ENCODE peak calls at places on chromosomes 6 and 20, in four cellular contexts. One of them, this sample, is unnamed.

GRCh38 chr6:115058414-115059211 is 715.8 kb upstream of the HS3ST5 start:
- DNase-seq in IMR-90: no peak
- DNase-seq in neuronal stem cell: no peak
- DNase-seq in mesendoderm: no peak
- DNase-seq in this sample: no peak

GRCh38 chr6:99348823-99349619 is 453 bp downstream of the FAXC start:
- DNase-seq in IMR-90: peak; percentile 3
- DNase-seq in neuronal stem cell: peak; percentile 47
- DNase-seq in mesendoderm: peak; percentile 51
- DNase-seq in this sample: peak; percentile 43

GRCh38 chr6:17169291-17169690 is 67.4 kb downstream of the STMND1 start:
- DNase-seq in IMR-90: peak; percentile 83
- DNase-seq in neuronal stem cell: no peak
- DNase-seq in mesendoderm: no peak
- DNase-seq in this sample: no peak

GRCh38 chr6:43798688-43799444 is 28.9 kb downstream of the VEGFA start:
- DNase-seq in IMR-90: peak; percentile 85
- DNase-seq in neuronal stem cell: no peak
- DNase-seq in mesendoderm: peak; percentile 65
- DNase-seq in this sample: no peak

GRCh38 chr20:11249239-11249638 is 575.4 kb upstream of the JAG1 start:
- DNase-seq in IMR-90: no peak
- DNase-seq in neuronal stem cell: no peak
- DNase-seq in mesendoderm: peak; percentile 30
- DNase-seq in this sample: no peak

GRCh38 chr20:58698741-58699141 is 6.1 kb downstream of the NPEPL1 start:
- DNase-seq in IMR-90: no peak
- DNase-seq in neuronal stem cell: no peak
- DNase-seq in mesendoderm: no peak
- DNase-seq in this sample: no peak

GRCh38 chr6:44094403-44095242 is 32.6 kb downstream of the MRPL14 start:
- DNase-seq in IMR-90: no peak
- DNase-seq in neuronal stem cell: no peak
- DNase-seq in mesendoderm: no peak
- DNase-seq in this sample: no peak

GRCh38 chr6:1786455-1787108 is 176.9 kb downstream of the FOXC1 start:
- DNase-seq in IMR-90: no peak
- DNase-seq in neuronal stem cell: no peak
- DNase-seq in mesendoderm: no peak
- DNase-seq in this sample: no peak

GRCh38 chr20:47318596-47319516 is 37.6 kb downstream of the ZMYND8 start:
- DNase-seq in IMR-90: peak; percentile 69
- DNase-seq in neuronal stem cell: no peak
- DNase-seq in mesendoderm: peak; percentile 91
- DNase-seq in this sample: peak; percentile 79

GRCh38 chr6:94065707-94066337 is 646.5 kb upstream of the EPHA7 start:
- DNase-seq in IMR-90: no peak
- DNase-seq in neuronal stem cell: no peak
- DNase-seq in mesendoderm: no peak
- DNase-seq in this sample: no peak

GRCh38 chr6:134358320-134358719 is 40.4 kb upstream of the SGK1 start:
- DNase-seq in IMR-90: peak; percentile 85
- DNase-seq in neuronal stem cell: no peak
- DNase-seq in mesendoderm: no peak
- DNase-seq in this sample: no peak

GRCh38 chr20:1299522-1299921 is 29.4 kb downstream of the SDCBP2 start:
- DNase-seq in IMR-90: no peak
- DNase-seq in neuronal stem cell: no peak
- DNase-seq in mesendoderm: peak; percentile 49
- DNase-seq in this sample: peak; percentile 66

GRCh38 chr20:10474606-10475184 is 39.6 kb downstream of the SLX4IP start:
- DNase-seq in IMR-90: no peak
- DNase-seq in neuronal stem cell: no peak
- DNase-seq in mesendoderm: no peak
- DNase-seq in this sample: no peak

GRCh38 chr20:41330343-41330720 is 10.3 kb upstream of the LPIN3 start:
- DNase-seq in IMR-90: peak; percentile 51
- DNase-seq in neuronal stem cell: no peak
- DNase-seq in mesendoderm: peak; percentile 73
- DNase-seq in this sample: no peak

GRCh38 chr6:161486326-161486725 is 212.5 kb upstream of the AGPAT4 start:
- DNase-seq in IMR-90: peak; percentile 30
- DNase-seq in neuronal stem cell: no peak
- DNase-seq in mesendoderm: peak; percentile 76
- DNase-seq in this sample: no peak

GRCh38 chr6:149454405-149454848 is 30.4 kb downstream of the ZC3H12D start:
- DNase-seq in IMR-90: peak; percentile 84
- DNase-seq in neuronal stem cell: no peak
- DNase-seq in mesendoderm: no peak
- DNase-seq in this sample: no peak

GRCh38 chr6:12403201-12403826 is 113.2 kb downstream of the EDN1 start:
- DNase-seq in IMR-90: peak; percentile 69
- DNase-seq in neuronal stem cell: no peak
- DNase-seq in mesendoderm: peak; percentile 44
- DNase-seq in this sample: no peak

GRCh38 chr6:53496797-53497196 is 48.1 kb downstream of the GCLC start:
- DNase-seq in IMR-90: peak; percentile 94
- DNase-seq in neuronal stem cell: no peak
- DNase-seq in mesendoderm: peak; percentile 31
- DNase-seq in this sample: no peak

GRCh38 chr20:51542033-51542893 is at the start of gene NFATC2:
- DNase-seq in IMR-90: no peak
- DNase-seq in neuronal stem cell: no peak
- DNase-seq in mesendoderm: peak; percentile 65
- DNase-seq in this sample: peak; percentile 70

GRCh38 chr6:166435574-166435973 is 52.8 kb upstream of the MPC1 start:
- DNase-seq in IMR-90: no peak
- DNase-seq in neuronal stem cell: no peak
- DNase-seq in mesendoderm: no peak
- DNase-seq in this sample: peak; percentile 25

GRCh38 chr6:107105511-107106116 is 9.7 kb downstream of the BEND3 start:
- DNase-seq in IMR-90: no peak
- DNase-seq in neuronal stem cell: no peak
- DNase-seq in mesendoderm: no peak
- DNase-seq in this sample: no peak

GRCh38 chr20:34045294-34045693 is 51.6 kb downstream of the RALY start:
- DNase-seq in IMR-90: peak; percentile 18
- DNase-seq in neuronal stem cell: no peak
- DNase-seq in mesendoderm: no peak
- DNase-seq in this sample: no peak

GRCh38 chr6:123547216-123547978 is 89.4 kb downstream of the TRDN start:
- DNase-seq in IMR-90: no peak
- DNase-seq in neuronal stem cell: no peak
- DNase-seq in mesendoderm: no peak
- DNase-seq in this sample: no peak

GRCh38 chr6:88840806-88841539 is 122.4 kb downstream of the RNGTT start:
- DNase-seq in IMR-90: peak; percentile 35
- DNase-seq in neuronal stem cell: no peak
- DNase-seq in mesendoderm: no peak
- DNase-seq in this sample: no peak

GRCh38 chr6:146866731-146867414 is 268.1 kb downstream of the ADGB start:
- DNase-seq in IMR-90: no peak
- DNase-seq in neuronal stem cell: no peak
- DNase-seq in mesendoderm: no peak
- DNase-seq in this sample: no peak

GRCh38 chr6:26054937-26055669 is 32.1 kb upstream of the HFE start:
- DNase-seq in IMR-90: peak; percentile 96
- DNase-seq in neuronal stem cell: peak; percentile 80
- DNase-seq in mesendoderm: peak; percentile 98
- DNase-seq in this sample: peak; percentile 89
- H2BK5ac ChIP-seq in IMR-90: peak overlapping the region; percentile 98
- H2BK5ac ChIP-seq in neuronal stem cell: no peak overlapping the region
- H2BK5ac ChIP-seq in mesendoderm: peak overlapping the region; percentile 47
- H2BK5ac ChIP-seq in this sample: no peak overlapping the region

DNA sequence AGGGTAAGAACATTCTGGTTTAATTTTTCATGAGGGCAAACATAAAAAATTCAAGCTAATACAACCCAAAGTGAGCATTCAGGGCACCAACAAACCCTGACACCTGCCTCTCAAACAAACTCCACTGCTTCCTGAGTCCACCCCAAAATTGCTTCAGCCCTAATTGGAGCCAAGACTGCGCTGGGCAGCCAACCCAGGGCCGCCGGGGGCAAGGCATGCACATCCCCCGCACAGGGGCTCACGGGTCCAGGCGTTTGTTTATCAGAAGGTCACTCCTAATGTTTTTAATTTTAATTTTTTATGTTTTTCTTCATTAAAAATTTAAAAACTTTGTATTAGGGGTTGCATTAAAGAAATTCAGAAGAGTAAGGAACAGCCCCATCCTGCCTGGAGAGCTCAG is 459.1 kb upstream of the CDH4 start:
- DNase-seq in IMR-90: no peak
- DNase-seq in neuronal stem cell: no peak
- DNase-seq in mesendoderm: no peak
- DNase-seq in this sample: no peak
- H2BK5ac ChIP-seq in IMR-90: no peak overlapping the region
- H2BK5ac ChIP-seq in neuronal stem cell: no peak overlapping the region
- H2BK5ac ChIP-seq in mesendoderm: no peak overlapping the region
- H2BK5ac ChIP-seq in this sample: no peak overlapping the region

GRCh38 chr6:167954151-167954550 is 43.3 kb upstream of the KIF25 start:
- DNase-seq in IMR-90: no peak
- DNase-seq in neuronal stem cell: no peak
- DNase-seq in mesendoderm: no peak
- DNase-seq in this sample: no peak

GRCh38 chr6:167956983-167957492 is 40.4 kb upstream of the KIF25 start:
- DNase-seq in IMR-90: peak; percentile 17
- DNase-seq in neuronal stem cell: no peak
- DNase-seq in mesendoderm: no peak
- DNase-seq in this sample: no peak

GRCh38 chr6:167953551-167953950 is 43.9 kb upstream of the KIF25 start:
- DNase-seq in IMR-90: no peak
- DNase-seq in neuronal stem cell: no peak
- DNase-seq in mesendoderm: no peak
- DNase-seq in this sample: no peak

GRCh38 chr6:167957626-167958025 is 39.8 kb upstream of the KIF25 start:
- DNase-seq in IMR-90: no peak
- DNase-seq in neuronal stem cell: no peak
- DNase-seq in mesendoderm: peak; percentile 28
- DNase-seq in this sample: no peak

GRCh38 chr6:167956491-167956890 is 41.0 kb upstream of the KIF25 start:
- DNase-seq in IMR-90: no peak
- DNase-seq in neuronal stem cell: no peak
- DNase-seq in mesendoderm: no peak
- DNase-seq in this sample: no peak
- H2BK5ac ChIP-seq in IMR-90: no peak overlapping the region
- H2BK5ac ChIP-seq in neuronal stem cell: no peak overlapping the region
- H2BK5ac ChIP-seq in mesendoderm: no peak overlapping the region
- H2BK5ac ChIP-seq in this sample: no peak overlapping the region

GRCh38 chr6:142280927-142281326 is 20.9 kb upstream of the ADGRG6 start:
- DNase-seq in IMR-90: no peak
- DNase-seq in neuronal stem cell: no peak
- DNase-seq in mesendoderm: no peak
- DNase-seq in this sample: no peak

GRCh38 chr6:142284419-142284818 is 17.4 kb upstream of the ADGRG6 start:
- DNase-seq in IMR-90: no peak
- DNase-seq in neuronal stem cell: no peak
- DNase-seq in mesendoderm: no peak
- DNase-seq in this sample: no peak

GRCh38 chr6:142289687-142290086 is 12.1 kb upstream of the ADGRG6 start:
- DNase-seq in IMR-90: no peak
- DNase-seq in neuronal stem cell: no peak
- DNase-seq in mesendoderm: no peak
- DNase-seq in this sample: no peak

GRCh38 chr6:142286088-142286409 is 15.8 kb upstream of the ADGRG6 start:
- DNase-seq in IMR-90: no peak
- DNase-seq in neuronal stem cell: no peak
- DNase-seq in mesendoderm: no peak
- DNase-seq in this sample: no peak

GRCh38 chr6:142285235-142286087 is 16.3 kb upstream of the ADGRG6 start:
- DNase-seq in IMR-90: no peak
- DNase-seq in neuronal stem cell: no peak
- DNase-seq in mesendoderm: no peak
- DNase-seq in this sample: no peak
- H2BK5ac ChIP-seq in IMR-90: no peak overlapping the region
- H2BK5ac ChIP-seq in neuronal stem cell: no peak overlapping the region
- H2BK5ac ChIP-seq in mesendoderm: no peak overlapping the region
- H2BK5ac ChIP-seq in this sample: no peak overlapping the region

GRCh38 chr20:63116412-63117106 is 99.4 kb downstream of the YTHDF1 start:
- DNase-seq in IMR-90: peak; percentile 8
- DNase-seq in neuronal stem cell: peak; percentile 65
- DNase-seq in mesendoderm: peak; percentile 50
- DNase-seq in this sample: peak; percentile 67

GRCh38 chr20:63112491-63113219 is 103.3 kb downstream of the YTHDF1 start:
- DNase-seq in IMR-90: no peak
- DNase-seq in neuronal stem cell: no peak
- DNase-seq in mesendoderm: no peak
- DNase-seq in this sample: no peak

GRCh38 chr20:63115651-63116411 is 100.1 kb downstream of the YTHDF1 start:
- DNase-seq in IMR-90: no peak
- DNase-seq in neuronal stem cell: no peak
- DNase-seq in mesendoderm: no peak
- DNase-seq in this sample: no peak

GRCh38 chr20:63114006-63114692 is 101.8 kb downstream of the YTHDF1 start:
- DNase-seq in IMR-90: no peak
- DNase-seq in neuronal stem cell: no peak
- DNase-seq in mesendoderm: no peak
- DNase-seq in this sample: no peak

DNA sequence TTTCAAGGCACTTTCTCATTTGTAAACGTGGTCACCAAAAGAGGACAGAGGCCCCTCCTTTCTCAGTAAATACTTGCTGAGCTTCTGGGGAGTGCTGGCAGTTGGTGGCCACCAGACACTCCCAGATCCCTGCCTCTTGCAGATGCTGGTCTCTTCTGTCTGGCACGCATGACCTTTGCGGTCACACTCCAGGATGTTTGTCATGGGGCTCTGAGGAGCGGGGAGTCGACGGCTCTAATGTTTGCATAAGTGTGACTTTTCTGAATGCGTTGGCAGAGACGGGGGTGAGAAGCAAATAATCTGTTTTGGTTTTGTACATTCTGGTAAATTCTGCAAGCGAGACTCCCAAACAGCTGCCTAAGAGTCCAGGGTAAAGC is 101.2 kb downstream of the YTHDF1 start:
- DNase-seq in IMR-90: no peak
- DNase-seq in neuronal stem cell: no peak
- DNase-seq in mesendoderm: no peak
- DNase-seq in this sample: no peak
- H2BK5ac ChIP-seq in IMR-90: no peak overlapping the region
- H2BK5ac ChIP-seq in neuronal stem cell: no peak overlapping the region
- H2BK5ac ChIP-seq in mesendoderm: no peak overlapping the region
- H2BK5ac ChIP-seq in this sample: no peak overlapping the region

GRCh38 chr6:21436625-21437024 is 156.9 kb upstream of the SOX4 start:
- DNase-seq in IMR-90: no peak
- DNase-seq in neuronal stem cell: no peak
- DNase-seq in mesendoderm: no peak
- DNase-seq in this sample: no peak

GRCh38 chr6:21441386-21441785 is 152.2 kb upstream of the SOX4 start:
- DNase-seq in IMR-90: peak; percentile 7
- DNase-seq in neuronal stem cell: no peak
- DNase-seq in mesendoderm: no peak
- DNase-seq in this sample: no peak

GRCh38 chr6:21438237-21438985 is 155.1 kb upstream of the SOX4 start:
- DNase-seq in IMR-90: no peak
- DNase-seq in neuronal stem cell: no peak
- DNase-seq in mesendoderm: no peak
- DNase-seq in this sample: no peak

GRCh38 chr6:21437583-21437982 is 156.0 kb upstream of the SOX4 start:
- DNase-seq in IMR-90: no peak
- DNase-seq in neuronal stem cell: no peak
- DNase-seq in mesendoderm: no peak
- DNase-seq in this sample: no peak

GRCh38 chr6:21438986-21439352 is 154.6 kb upstream of the SOX4 start:
- DNase-seq in IMR-90: no peak
- DNase-seq in neuronal stem cell: no peak
- DNase-seq in mesendoderm: no peak
- DNase-seq in this sample: no peak
- H2BK5ac ChIP-seq in IMR-90: no peak overlapping the region
- H2BK5ac ChIP-seq in neuronal stem cell: no peak overlapping the region
- H2BK5ac ChIP-seq in mesendoderm: no peak overlapping the region
- H2BK5ac ChIP-seq in this sample: no peak overlapping the region

This sample was measured in H9.